ENCODE peak calls at places on chromosomes 2 and 18, in ten cellular contexts. D is activated T-cell treated with anti-CD3 and anti-CD28 coated beads, Interleukin-2, amount 50 U/mL, for 4 hours; J is NCI-H2029; X is erythroblast; H is T-helper 2 cell; B is HEK293T; U is K562; R is sigmoid colon; V is T-helper 1 cell; P is amniotic stem cell. S is an unnamed sample.

GRCh38 chr2:134261398-134262131 is 7.7 kb downstream of the MGAT5 start:
- DNase-seq in D (no peak), J (no peak), X (no peak), H (no peak), B (no peak), U (no peak), R (no peak), V (no peak), P (no peak), S (no peak)

GRCh38 chr18:3154214-3154613 is 65.6 kb downstream of the MYOM1 start:
- DNase-seq in D (no peak), J (no peak), X (no peak), H (no peak), B (no peak), U (no peak), R (no peak), V (no peak), P (no peak), S (no peak)

GRCh38 chr2:241312082-241312481 is 3.4 kb downstream of the HDLBP start:
- DNase-seq in D (no peak), J (no peak), X (no peak), H (no peak), B (no peak), U (no peak), R (no peak), V (no peak), P (no peak), S (no peak)

GRCh38 chr18:7523772-7524171 is 43.3 kb upstream of the PTPRM start:
- DNase-seq in D (no peak), J (no peak), X (no peak), H (no peak), B (no peak), U (no peak), R (no peak), V (no peak), P (no peak), S (no peak)

GRCh38 chr2:86518498-86518897 is 44.7 kb downstream of the CHMP3 start:
- DNase-seq in D (peak), J (no peak), X (peak), H (peak), B (no peak), U (no peak), R (no peak), V (no peak), P (no peak), S (peak)

GRCh38 chr18:31680836-31681568 is 3.4 kb downstream of the B4GALT6 start:
- DNase-seq in D (no peak), J (no peak), X (peak), H (peak), B (peak), U (peak), R (no peak), V (no peak), P (no peak), S (no peak)

GRCh38 chr2:37181726-37182684 is 6.5 kb downstream of the SULT6B1 start:
- DNase-seq in D (no peak), J (no peak), X (no peak), H (no peak), B (no peak), U (no peak), R (no peak), V (no peak), P (no peak), S (no peak)

GRCh38 chr18:68428026-68428425 is 286.9 kb downstream of the TMX3 start:
- DNase-seq in D (no peak), J (no peak), X (no peak), H (no peak), B (no peak), U (no peak), R (no peak), V (no peak), P (no peak), S (no peak)

GRCh38 chr2:16628316-16628715 is 37.3 kb downstream of the CYRIA start:
- DNase-seq in D (no peak), J (no peak), X (no peak), H (peak), B (no peak), U (no peak), R (no peak), V (no peak), P (no peak), S (no peak)

GRCh38 chr2:228180126-228181097 is 1.1 kb downstream of the SPHKAP start:
- DNase-seq in D (no peak), J (no peak), X (no peak), H (no peak), B (no peak), U (no peak), R (no peak), V (no peak), P (no peak), S (no peak)

GRCh38 chr18:49664086-49664890 is 102.4 kb downstream of the LIPG start:
- DNase-seq in D (no peak), J (peak), X (no peak), H (no peak), B (no peak), U (peak), R (peak), V (no peak), P (no peak), S (no peak)

GRCh38 chr2:129905664-129906081 is 73.8 kb upstream of the RAB6C start:
- DNase-seq in D (no peak), J (no peak), X (no peak), H (no peak), B (no peak), U (no peak), R (no peak), V (no peak), P (no peak), S (no peak)

GRCh38 chr2:159084395-159085370 is 116.2 kb downstream of the TANC1 start:
- DNase-seq in D (no peak), J (no peak), X (peak), H (no peak), B (no peak), U (no peak), R (no peak), V (no peak), P (no peak), S (no peak)

GRCh38 chr2:226655871-226656270 is 143.7 kb downstream of the IRS1 start:
- DNase-seq in D (no peak), J (no peak), X (no peak), H (no peak), B (no peak), U (no peak), R (no peak), V (no peak), P (no peak), S (no peak)

GRCh38 chr2:119240311-119241204 is 16.9 kb downstream of the STEAP3 start:
- DNase-seq in D (no peak), J (peak), X (no peak), H (no peak), B (peak), U (peak), R (no peak), V (no peak), P (no peak), S (no peak)

GRCh38 chr2:215878476-215879063 is 134.8 kb downstream of the MREG start:
- DNase-seq in D (no peak), J (no peak), X (no peak), H (no peak), B (no peak), U (no peak), R (no peak), V (no peak), P (no peak), S (no peak)

GRCh38 chr2:10000541-10000940 is 42.8 kb upstream of the KLF11 start:
- DNase-seq in D (no peak), J (no peak), X (no peak), H (no peak), B (no peak), U (no peak), R (peak), V (no peak), P (no peak), S (no peak)

GRCh38 chr2:162768646-162769045 is 69.9 kb downstream of the KCNH7 start:
- DNase-seq in D (no peak), J (peak), X (no peak), H (no peak), B (no peak), U (no peak), R (no peak), V (no peak), P (no peak), S (no peak)

GRCh38 chr18:40407913-40408312 is 1547.1 kb upstream of the PIK3C3 start:
- DNase-seq in D (no peak), J (no peak), X (no peak), H (no peak), B (no peak), U (no peak), R (no peak), V (no peak), P (no peak), S (no peak)

GRCh38 chr2:497770-498492 is 179.3 kb downstream of the TMEM18 start:
- DNase-seq in D (no peak), J (no peak), X (no peak), H (no peak), B (no peak), U (no peak), R (no peak), V (no peak), P (no peak), S (no peak)

GRCh38 chr2:235373171-235373570 is 120.7 kb upstream of the AGAP1 start:
- DNase-seq in D (no peak), J (no peak), X (no peak), H (no peak), B (no peak), U (no peak), R (no peak), V (no peak), P (no peak), S (no peak)

GRCh38 chr2:50547521-50547920 is 484.4 kb downstream of the NRXN1 start:
- DNase-seq in D (no peak), J (no peak), X (no peak), H (no peak), B (no peak), U (no peak), R (no peak), V (no peak), P (no peak), S (no peak)

GRCh38 chr2:204695506-204695905 is 150.2 kb downstream of the PARD3B start:
- DNase-seq in D (no peak), J (no peak), X (no peak), H (no peak), B (no peak), U (no peak), R (no peak), V (no peak), P (no peak), S (no peak)

GRCh38 chr2:65465124-65465523 is 32.7 kb upstream of the SPRED2 start:
- DNase-seq in D (no peak), J (no peak), X (no peak), H (no peak), B (no peak), U (no peak), R (no peak), V (no peak), P (no peak), S (no peak)

GRCh38 chr2:23554054-23554697 is 169.2 kb downstream of the KLHL29 start:
- DNase-seq in D (no peak), J (no peak), X (no peak), H (no peak), B (no peak), U (no peak), R (peak), V (no peak), P (no peak), S (no peak)

GRCh38 chr2:222982010-222982908 is 69.7 kb upstream of the KCNE4 start:
- DNase-seq in D (no peak), J (peak), X (peak), H (no peak), B (peak), U (no peak), R (peak), V (no peak), P (peak), S (no peak)

GRCh38 chr18:66316708-66317107 is 287.2 kb downstream of the CDH19 start:
- DNase-seq in D (no peak), J (no peak), X (no peak), H (no peak), B (no peak), U (no peak), R (no peak), V (no peak), P (no peak), S (no peak)

GRCh38 chr2:210537021-210537650 is 19.3 kb upstream of the CPS1 start:
- DNase-seq in D (no peak), J (no peak), X (no peak), H (no peak), B (no peak), U (no peak), R (no peak), V (no peak), P (no peak), S (no peak)